ENCODE peak calls at places on chromosomes 6 and 20, in eight cellular contexts. D is gastrocnemius medialis, I is right atrium auricular region, B is fibroblast of the aortic adventitia, E is tibial artery, C is suprapubic skin, L is ascending aorta, Y is ovary. Z is an unnamed sample.

GRCh38 chr20:50569864-50570836 is 60.0 kb downstream of the PTPN1 start:
- DNase-seq in L (no peak), I (no peak), E (no peak), D (peak; percentile 55), Y (no peak), C (no peak), B (peak; percentile 41), Z (peak; percentile 61)

GRCh38 chr6:8139451-8139850 is 37.1 kb upstream of the EEF1E1 start:
- DNase-seq in I (no peak), L (no peak), C (no peak), E (no peak), Y (no peak), B (no peak), D (no peak), Z (no peak)

GRCh38 chr6:27157461-27158315 is 89.8 kb upstream of the PRSS16 start:
- DNase-seq in C (no peak), E (peak; percentile 69), Y (peak; percentile 85), L (no peak), B (peak; percentile 73), I (no peak), D (no peak), Z (no peak)

GRCh38 chr6:158232445-158233213 is 64.5 kb downstream of the GTF2H5 start:
- DNase-seq in I (peak; percentile 64), D (peak; percentile 52), C (peak; percentile 79), B (peak; percentile 75), Y (peak; percentile 55), L (no peak), E (peak; percentile 35), Z (peak; percentile 79)

GRCh38 chr6:28537065-28537464 is 11.4 kb downstream of the GPX5 start:
- DNase-seq in D (no peak), B (peak; percentile 14), Y (no peak), E (no peak), L (no peak), I (no peak), C (no peak), Z (no peak)

GRCh38 chr6:149210376-149210775 is 107.1 kb upstream of the TAB2 start:
- DNase-seq in C (no peak), B (peak; percentile 62), E (no peak), Y (no peak), L (no peak), I (no peak), D (no peak), Z (no peak)

GRCh38 chr20:57264151-57264792 is 2.2 kb downstream of the BMP7 start:
- DNase-seq in E (no peak), Y (no peak), L (no peak), C (no peak), D (no peak), I (no peak), B (no peak), Z (no peak)

GRCh38 chr6:27139753-27140522 is 107.6 kb upstream of the PRSS16 start:
- DNase-seq in I (no peak), D (no peak), B (peak; percentile 21), E (no peak), Y (no peak), L (no peak), C (no peak), Z (no peak)

GRCh38 chr20:23415958-23416583 is 5.2 kb downstream of the NAPB start:
- DNase-seq in C (no peak), B (peak; percentile 21), L (no peak), E (no peak), I (no peak), Y (no peak), D (no peak), Z (no peak)

GRCh38 chr6:30721198-30722024 is 1.3 kb downstream of the TUBB start:
- DNase-seq in Y (peak; percentile 93), C (peak; percentile 94), B (peak; percentile 89), E (peak; percentile 85), L (peak; percentile 32), I (peak; percentile 87), D (peak; percentile 80), Z (peak; percentile 91)

GRCh38 chr6:166258854-166259276 is 49.3 kb downstream of the PRR18 start:
- DNase-seq in Y (no peak), B (no peak), D (no peak), E (peak; percentile 74), I (no peak), C (no peak), L (no peak), Z (no peak)

DNA sequence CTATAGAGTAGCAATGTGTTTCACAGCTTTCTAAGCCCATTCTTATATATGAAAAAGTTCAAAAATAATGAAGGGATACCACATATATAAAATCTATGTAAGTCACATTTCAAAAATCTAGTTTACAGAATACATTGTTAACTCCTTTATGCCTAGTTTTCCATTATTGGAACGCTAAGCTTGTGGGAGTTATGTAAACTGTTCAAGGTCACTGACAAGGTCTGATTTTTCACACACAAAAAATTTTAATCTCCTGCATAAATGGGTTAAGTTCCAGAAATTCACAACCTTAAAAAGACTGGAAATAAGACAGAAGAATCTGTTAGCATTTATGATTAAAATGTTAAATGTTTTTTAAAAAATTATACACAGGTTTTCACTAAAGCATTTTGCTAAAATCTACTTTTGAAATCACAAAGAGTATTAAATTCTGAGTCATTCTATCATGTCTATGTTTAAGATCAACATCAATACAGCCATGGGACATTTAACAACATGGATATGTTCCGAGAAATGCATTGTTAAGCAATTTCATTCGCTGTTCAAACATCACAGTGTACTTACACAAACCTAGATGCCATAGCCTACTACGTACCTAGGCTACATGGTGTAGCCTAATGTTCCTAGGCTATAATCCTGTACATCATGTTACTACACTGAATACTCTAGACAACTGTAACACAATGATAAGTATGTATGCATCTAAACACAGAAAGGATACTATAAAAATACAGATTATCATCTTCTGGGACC is 25.4 kb downstream of the ATG5 start:
- DNase-seq in B (no peak), C (no peak), E (no peak), L (no peak), Y (no peak), I (no peak), D (no peak), Z (no peak)
- H3K4me3 ChIP-seq in B (no peak overlapping the region), C (no peak overlapping the region), E (no peak overlapping the region), L (no peak overlapping the region), Y (no peak overlapping the region), I (no peak overlapping the region), D (no peak overlapping the region), Z (no peak overlapping the region)

GRCh38 chr6:85961746-85962145 is 319.1 kb upstream of the SYNCRIP start:
- DNase-seq in L (no peak), D (no peak), I (no peak), C (no peak), E (no peak), B (no peak), Y (no peak), Z (no peak)

GRCh38 chr6:85961125-85961524 is 318.4 kb upstream of the SYNCRIP start:
- DNase-seq in C (no peak), B (no peak), I (no peak), L (no peak), E (no peak), Y (no peak), D (no peak), Z (no peak)

DNA sequence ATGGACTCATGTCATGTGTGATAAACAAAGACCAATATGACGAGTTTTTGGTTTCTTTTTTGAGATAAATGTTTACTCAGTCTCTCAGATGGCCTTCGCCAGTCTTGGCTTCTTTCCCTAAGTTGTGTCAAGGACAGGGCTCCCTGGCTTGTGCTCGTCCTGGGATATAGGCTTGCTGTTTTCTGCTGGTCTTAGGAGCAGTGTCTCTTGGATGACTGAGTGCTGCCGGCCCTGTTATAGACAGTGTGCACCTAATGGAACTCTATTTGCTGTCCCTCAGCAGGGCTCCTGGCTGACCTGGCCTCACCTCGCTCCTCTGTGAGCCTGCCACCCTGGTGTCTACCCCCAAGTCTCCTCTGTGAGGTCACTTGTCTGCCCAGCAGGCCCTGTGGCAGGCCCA is 324.2 kb upstream of the SYNCRIP start:
- DNase-seq in E (no peak), L (no peak), I (no peak), B (no peak), Y (peak; percentile 77), C (no peak), D (no peak), Z (no peak)
- H3K4me3 ChIP-seq in E (no peak overlapping the region), L (no peak overlapping the region), I (no peak overlapping the region), B (no peak overlapping the region), Y (no peak overlapping the region), C (no peak overlapping the region), D (no peak overlapping the region), Z (no peak overlapping the region)

GRCh38 chr6:138787138-138787537 is 8.7 kb upstream of the ECT2L start:
- DNase-seq in D (no peak), L (no peak), E (no peak), C (no peak), B (no peak), Y (no peak), I (no peak), Z (no peak)
- H3K4me3 ChIP-seq in D (no peak overlapping the region), L (no peak overlapping the region), E (no peak overlapping the region), C (no peak overlapping the region), B (no peak overlapping the region), Y (no peak overlapping the region), I (no peak overlapping the region), Z (no peak overlapping the region)

DNA sequence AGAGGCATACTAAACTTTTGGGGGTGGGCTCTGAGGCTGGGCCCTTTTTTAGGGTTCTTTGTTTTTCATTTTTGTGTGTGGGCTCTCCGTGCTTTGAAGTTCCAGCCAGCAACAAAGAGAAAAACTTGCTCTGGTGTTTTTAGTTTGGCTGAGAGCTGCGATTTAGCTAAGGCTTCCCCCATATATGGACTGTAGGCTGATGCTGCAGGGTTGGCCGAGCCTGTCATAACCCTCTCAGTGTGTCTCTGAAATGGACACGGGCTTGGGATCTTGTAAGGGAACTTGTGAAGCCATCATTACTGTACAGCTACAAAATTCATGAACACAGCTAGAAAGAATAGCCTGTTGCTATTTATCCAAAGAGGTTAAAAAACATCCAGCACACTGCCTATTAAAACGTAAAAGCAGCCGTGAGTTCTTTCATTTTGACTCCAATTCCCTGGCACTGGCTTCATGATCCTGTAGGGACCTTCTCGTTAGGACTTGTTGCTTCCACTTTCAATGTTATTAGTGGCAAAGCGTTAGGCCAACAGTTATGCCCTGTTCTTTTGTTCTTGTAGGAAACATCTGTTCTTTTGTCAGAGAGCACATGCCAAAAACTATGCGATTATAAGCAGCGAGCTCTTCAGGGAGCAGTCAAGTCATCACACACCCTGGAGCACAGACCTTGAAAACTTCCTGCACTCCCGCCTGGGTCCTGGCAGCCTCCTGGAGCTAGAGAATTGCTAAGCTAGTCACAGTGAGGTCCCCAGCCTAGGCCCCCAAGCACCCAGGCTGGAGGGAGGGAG is 609.7 kb upstream of the ARID1B start:
- DNase-seq in E (peak; percentile 25), D (no peak), I (no peak), L (no peak), C (no peak), B (peak; percentile 59), Y (peak; percentile 42), Z (no peak)
- H3K4me3 ChIP-seq in E (peak overlapping the region; percentile 48), D (peak overlapping the region; percentile 36), I (peak overlapping the region; percentile 32), L (peak overlapping the region; percentile 42), C (peak overlapping the region; percentile 22), B (peak overlapping the region; percentile 1), Y (peak overlapping the region; percentile 24), Z (peak overlapping the region; percentile 66)

DNA sequence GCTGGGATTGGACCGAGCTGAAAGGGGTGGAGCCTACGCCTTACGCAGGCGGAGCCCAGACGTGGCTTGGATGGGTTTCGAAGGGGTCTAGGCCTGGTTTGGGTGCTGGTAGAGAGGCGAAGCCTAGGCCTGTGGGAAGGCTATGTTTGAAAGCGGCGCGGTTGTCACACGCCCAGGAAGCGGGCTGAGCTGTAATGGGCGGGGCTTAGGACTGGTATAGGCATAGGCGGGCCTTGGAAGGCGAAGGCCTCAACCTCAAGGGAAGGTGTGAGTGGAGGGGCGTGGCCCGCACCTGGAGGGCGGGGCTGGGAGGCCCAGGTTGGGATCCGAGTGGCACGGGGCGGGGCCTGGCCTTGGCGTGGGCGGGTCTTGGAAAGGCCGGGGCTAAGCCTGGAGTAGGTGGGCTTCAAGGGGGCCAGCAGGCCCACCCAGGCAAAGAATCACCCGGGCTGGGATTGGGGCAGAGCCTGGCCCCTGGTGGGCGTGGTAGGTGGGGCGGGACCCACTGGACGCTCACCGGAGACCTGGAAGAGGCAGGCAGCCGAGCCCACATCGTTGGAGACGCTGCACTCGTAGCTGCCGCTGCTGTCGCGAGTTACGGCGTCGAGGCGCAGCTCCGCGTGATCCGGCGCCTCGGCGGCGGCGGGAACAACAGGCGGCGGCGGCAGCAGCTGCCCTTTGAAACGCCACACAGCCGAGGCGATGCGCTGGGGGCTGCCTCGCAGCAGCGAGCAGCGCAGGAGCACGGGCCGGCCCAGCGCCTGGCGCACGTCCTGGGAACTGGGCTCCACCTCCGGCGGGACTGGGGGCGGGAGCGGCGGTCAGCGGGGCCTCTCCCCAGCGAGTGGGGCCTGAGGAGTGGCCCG is 49.0 kb downstream of the MDGA1 start:
- DNase-seq in E (no peak), Y (no peak), D (no peak), I (no peak), B (no peak), L (no peak), C (peak; percentile 62), Z (no peak)
- H3K4me3 ChIP-seq in E (peak overlapping the region; percentile 21), Y (no peak overlapping the region), D (peak overlapping the region; percentile 7), I (peak overlapping the region; percentile 25), B (no peak overlapping the region), L (peak overlapping the region; percentile 30), C (peak overlapping the region; percentile 25), Z (peak overlapping the region; percentile 63)

Z was measured in coronary artery.